ENCODE peak calls at places on chromosomes 6 and 20, in ten cellular contexts. F, Y, B, C, I, R, O, M, E and U are unnamed samples.

GRCh38 chr6:75283907-75284284 is 696 bp downstream of the TMEM30A start:
- DNase-seq in F (no peak), Y (no peak), B (no peak), C (no peak), I (peak), R (no peak), O (no peak), M (no peak), E (peak), U (no peak)

GRCh38 chr6:165854061-165854862 is 191.2 kb upstream of the PDE10A start:
- DNase-seq in F (no peak), Y (no peak), B (no peak), C (no peak), I (no peak), R (no peak), O (no peak), M (no peak), E (no peak), U (no peak)

GRCh38 chr20:44081476-44081875 is 105.5 kb downstream of the JPH2 start:
- DNase-seq in F (no peak), Y (no peak), B (no peak), C (no peak), I (no peak), R (no peak), O (no peak), M (no peak), E (no peak), U (no peak)

GRCh38 chr20:12069181-12069580 is 151.5 kb downstream of the BTBD3 start:
- DNase-seq in F (no peak), Y (no peak), B (no peak), C (no peak), I (no peak), R (no peak), O (no peak), M (no peak), E (no peak), U (no peak)

GRCh38 chr20:208937-209566 is 18.0 kb upstream of the DEFB129 start:
- DNase-seq in F (peak), Y (peak), B (peak), C (peak), I (peak), R (peak), O (peak), M (peak), E (peak), U (peak)

GRCh38 chr6:119966484-119966883 is 616.9 kb upstream of the MAN1A1 start:
- DNase-seq in F (no peak), Y (no peak), B (no peak), C (no peak), I (peak), R (no peak), O (peak), M (no peak), E (no peak), U (no peak)

GRCh38 chr6:75213732-75214131 is 7.9 kb upstream of the COL12A1 start:
- DNase-seq in F (no peak), Y (no peak), B (no peak), C (no peak), I (no peak), R (no peak), O (no peak), M (no peak), E (no peak), U (no peak)

GRCh38 chr6:32087574-32088486 is 21.3 kb downstream of the TNXB start:
- DNase-seq in F (peak), Y (peak), B (peak), C (peak), I (peak), R (no peak), O (peak), M (no peak), E (peak), U (peak)

GRCh38 chr6:140441256-140441655 is 1066.8 kb upstream of the CITED2 start:
- DNase-seq in F (no peak), Y (peak), B (peak), C (peak), I (peak), R (no peak), O (no peak), M (no peak), E (peak), U (no peak)

GRCh38 chr20:9294081-9294480 is 220.3 kb upstream of the LAMP5 start:
- DNase-seq in F (no peak), Y (peak), B (no peak), C (peak), I (no peak), R (peak), O (no peak), M (no peak), E (peak), U (no peak)

GRCh38 chr6:169313347-169314010 is 59.8 kb upstream of the THBS2 start:
- DNase-seq in F (no peak), Y (no peak), B (no peak), C (no peak), I (no peak), R (no peak), O (no peak), M (no peak), E (no peak), U (no peak)

GRCh38 chr6:142856857-142857608 is 87.9 kb downstream of the HIVEP2 start:
- DNase-seq in F (no peak), Y (no peak), B (no peak), C (no peak), I (no peak), R (no peak), O (peak), M (no peak), E (no peak), U (no peak)

GRCh38 chr20:34943808-34944568 is 11.6 kb downstream of the GSS start:
- DNase-seq in F (peak), Y (peak), B (no peak), C (peak), I (no peak), R (no peak), O (no peak), M (no peak), E (no peak), U (no peak)

GRCh38 chr6:3561745-3562144 is 104.9 kb upstream of the SLC22A23 start:
- DNase-seq in F (no peak), Y (no peak), B (peak), C (no peak), I (peak), R (no peak), O (no peak), M (no peak), E (no peak), U (no peak)

GRCh38 chr6:6314601-6315000 is 5.9 kb downstream of the F13A1 start:
- DNase-seq in F (no peak), Y (no peak), B (no peak), C (no peak), I (peak), R (no peak), O (no peak), M (no peak), E (no peak), U (no peak)

GRCh38 chr6:101845621-101846020 is 452.1 kb downstream of the GRIK2 start:
- DNase-seq in F (no peak), Y (no peak), B (no peak), C (no peak), I (no peak), R (no peak), O (no peak), M (no peak), E (no peak), U (no peak)